ENCODE peak calls at places on chromosomes 1 and 21, in six cellular contexts. One of them, this sample, is unnamed.

GRCh38 chr1:185074307-185074706 is 28.9 kb downstream of the RNF2 start:
- DNase-seq in AG04450: no peak
- DNase-seq in GM06990: no peak
- DNase-seq in heart right ventricle: no peak
- DNase-seq in A549: no peak
- DNase-seq in hepatocyte: no peak
- DNase-seq in this sample: no peak

GRCh38 chr1:200154069-200154767 is 126.7 kb downstream of the NR5A2 start:
- DNase-seq in AG04450: no peak
- DNase-seq in GM06990: peak
- DNase-seq in heart right ventricle: no peak
- DNase-seq in A549: no peak
- DNase-seq in hepatocyte: no peak
- DNase-seq in this sample: peak

GRCh38 chr1:47491341-47491753 is 53.5 kb downstream of the FOXD2 start:
- DNase-seq in AG04450: no peak
- DNase-seq in GM06990: no peak
- DNase-seq in heart right ventricle: peak
- DNase-seq in A549: no peak
- DNase-seq in hepatocyte: no peak
- DNase-seq in this sample: no peak

GRCh38 chr1:223760833-223761232 is 48.5 kb downstream of the CAPN2 start:
- DNase-seq in AG04450: no peak
- DNase-seq in GM06990: no peak
- DNase-seq in heart right ventricle: no peak
- DNase-seq in A549: no peak
- DNase-seq in hepatocyte: no peak
- DNase-seq in this sample: no peak

GRCh38 chr1:29180497-29181412 is 945 bp downstream of the SRSF4 start:
- DNase-seq in AG04450: no peak
- DNase-seq in GM06990: no peak
- DNase-seq in heart right ventricle: no peak
- DNase-seq in A549: no peak
- DNase-seq in hepatocyte: no peak
- DNase-seq in this sample: peak

GRCh38 chr1:9901148-9902059 is 8.7 kb downstream of the CTNNBIP1 start:
- DNase-seq in AG04450: no peak
- DNase-seq in GM06990: no peak
- DNase-seq in heart right ventricle: peak
- DNase-seq in A549: no peak
- DNase-seq in hepatocyte: no peak
- DNase-seq in this sample: no peak

GRCh38 chr1:10459185-10459584 is 9.4 kb downstream of the CORT start:
- DNase-seq in AG04450: peak
- DNase-seq in GM06990: no peak
- DNase-seq in heart right ventricle: no peak
- DNase-seq in A549: peak
- DNase-seq in hepatocyte: peak
- DNase-seq in this sample: no peak

GRCh38 chr1:101974599-101975225 is 22.0 kb downstream of the OLFM3 start:
- DNase-seq in AG04450: no peak
- DNase-seq in GM06990: no peak
- DNase-seq in heart right ventricle: no peak
- DNase-seq in A549: no peak
- DNase-seq in hepatocyte: no peak
- DNase-seq in this sample: no peak

GRCh38 chr1:187977298-187977697 is 1148.5 kb downstream of the PLA2G4A start:
- DNase-seq in AG04450: no peak
- DNase-seq in GM06990: peak
- DNase-seq in heart right ventricle: no peak
- DNase-seq in A549: no peak
- DNase-seq in hepatocyte: no peak
- DNase-seq in this sample: no peak

GRCh38 chr1:180217021-180217420 is 13.0 kb upstream of the LHX4 start:
- DNase-seq in AG04450: no peak
- DNase-seq in GM06990: no peak
- DNase-seq in heart right ventricle: no peak
- DNase-seq in A549: no peak
- DNase-seq in hepatocyte: no peak
- DNase-seq in this sample: no peak

GRCh38 chr1:107058245-107059032 is 2.0 kb downstream of the PRMT6 start:
- DNase-seq in AG04450: no peak
- DNase-seq in GM06990: no peak
- DNase-seq in heart right ventricle: no peak
- DNase-seq in A549: no peak
- DNase-seq in hepatocyte: no peak
- DNase-seq in this sample: no peak

GRCh38 chr1:180027949-180028445 is 73.4 kb downstream of the CEP350 start:
- DNase-seq in AG04450: peak
- DNase-seq in GM06990: no peak
- DNase-seq in heart right ventricle: no peak
- DNase-seq in A549: no peak
- DNase-seq in hepatocyte: no peak
- DNase-seq in this sample: no peak

GRCh38 chr1:36752431-36752830 is 269.7 kb upstream of the CSF3R start:
- DNase-seq in AG04450: no peak
- DNase-seq in GM06990: no peak
- DNase-seq in heart right ventricle: no peak
- DNase-seq in A549: no peak
- DNase-seq in hepatocyte: no peak
- DNase-seq in this sample: no peak

GRCh38 chr1:228799929-228800328 is 64.7 kb downstream of the RHOU start:
- DNase-seq in AG04450: no peak
- DNase-seq in GM06990: no peak
- DNase-seq in heart right ventricle: no peak
- DNase-seq in A549: no peak
- DNase-seq in hepatocyte: no peak
- DNase-seq in this sample: no peak

GRCh38 chr21:25324666-25325065 is 282.6 kb downstream of the MRPL39 start:
- DNase-seq in AG04450: no peak
- DNase-seq in GM06990: no peak
- DNase-seq in heart right ventricle: no peak
- DNase-seq in A549: no peak
- DNase-seq in hepatocyte: no peak
- DNase-seq in this sample: no peak

GRCh38 chr1:16139473-16139962 is 16.4 kb downstream of the EPHA2 start:
- DNase-seq in AG04450: peak
- DNase-seq in GM06990: no peak
- DNase-seq in heart right ventricle: no peak
- DNase-seq in A549: no peak
- DNase-seq in hepatocyte: peak
- DNase-seq in this sample: no peak

GRCh38 chr1:115447672-115448071 is 109.6 kb upstream of the NGF start:
- DNase-seq in AG04450: no peak
- DNase-seq in GM06990: no peak
- DNase-seq in heart right ventricle: no peak
- DNase-seq in A549: no peak
- DNase-seq in hepatocyte: no peak
- DNase-seq in this sample: no peak

GRCh38 chr1:236663934-236664333 is 22.4 kb upstream of the ACTN2 start:
- DNase-seq in AG04450: no peak
- DNase-seq in GM06990: no peak
- DNase-seq in heart right ventricle: no peak
- DNase-seq in A549: no peak
- DNase-seq in hepatocyte: no peak
- DNase-seq in this sample: no peak

GRCh38 chr1:32900956-32901822 is at the start of gene TMEM54:
- DNase-seq in AG04450: no peak
- DNase-seq in GM06990: no peak
- DNase-seq in heart right ventricle: peak
- DNase-seq in A549: no peak
- DNase-seq in hepatocyte: peak
- DNase-seq in this sample: no peak

GRCh38 chr1:92953491-92953890 is 7.8 kb downstream of the DIPK1A start:
- DNase-seq in AG04450: no peak
- DNase-seq in GM06990: no peak
- DNase-seq in heart right ventricle: no peak
- DNase-seq in A549: no peak
- DNase-seq in hepatocyte: no peak
- DNase-seq in this sample: peak

GRCh38 chr1:243946946-243947345 is 96.9 kb upstream of the AKT3 start:
- DNase-seq in AG04450: no peak
- DNase-seq in GM06990: no peak
- DNase-seq in heart right ventricle: no peak
- DNase-seq in A549: no peak
- DNase-seq in hepatocyte: no peak
- DNase-seq in this sample: no peak

GRCh38 chr1:39623053-39623452 is 16.4 kb downstream of the HEYL start:
- DNase-seq in AG04450: no peak
- DNase-seq in GM06990: no peak
- DNase-seq in heart right ventricle: peak
- DNase-seq in A549: no peak
- DNase-seq in hepatocyte: no peak
- DNase-seq in this sample: no peak

GRCh38 chr1:200866521-200866920 is 6.3 kb upstream of the GPR25 start:
- DNase-seq in AG04450: no peak
- DNase-seq in GM06990: peak
- DNase-seq in heart right ventricle: no peak
- DNase-seq in A549: no peak
- DNase-seq in hepatocyte: no peak
- DNase-seq in this sample: peak

GRCh38 chr1:203934027-203934426 is 72.6 kb downstream of the SNRPE start:
- DNase-seq in AG04450: no peak
- DNase-seq in GM06990: no peak
- DNase-seq in heart right ventricle: no peak
- DNase-seq in A549: no peak
- DNase-seq in hepatocyte: no peak
- DNase-seq in this sample: no peak

GRCh38 chr1:213761845-213762407 is 225.8 kb upstream of the PROX1 start:
- DNase-seq in AG04450: no peak
- DNase-seq in GM06990: no peak
- DNase-seq in heart right ventricle: no peak
- DNase-seq in A549: no peak
- DNase-seq in hepatocyte: no peak
- DNase-seq in this sample: no peak

GRCh38 chr21:44581158-44581557 is 754 bp upstream of the KRTAP10-5 start:
- DNase-seq in AG04450: no peak
- DNase-seq in GM06990: no peak
- DNase-seq in heart right ventricle: no peak
- DNase-seq in A549: no peak
- DNase-seq in hepatocyte: no peak
- DNase-seq in this sample: no peak

GRCh38 chr1:181743878-181744312 is 260.6 kb downstream of the CACNA1E start:
- DNase-seq in AG04450: no peak
- DNase-seq in GM06990: no peak
- DNase-seq in heart right ventricle: peak
- DNase-seq in A549: no peak
- DNase-seq in hepatocyte: no peak
- DNase-seq in this sample: no peak

GRCh38 chr1:24294228-24294672 is 24.9 kb upstream of the GRHL3 start:
- DNase-seq in AG04450: peak
- DNase-seq in GM06990: no peak
- DNase-seq in heart right ventricle: no peak
- DNase-seq in A549: peak
- DNase-seq in hepatocyte: peak
- DNase-seq in this sample: no peak

GRCh38 chr1:33569331-33569730 is 96.9 kb downstream of the ZSCAN20 start:
- DNase-seq in AG04450: no peak
- DNase-seq in GM06990: no peak
- DNase-seq in heart right ventricle: no peak
- DNase-seq in A549: no peak
- DNase-seq in hepatocyte: no peak
- DNase-seq in this sample: no peak

GRCh38 chr1:29636936-29637335 is 400.6 kb downstream of the PTPRU start:
- DNase-seq in AG04450: no peak
- DNase-seq in GM06990: no peak
- DNase-seq in heart right ventricle: no peak
- DNase-seq in A549: no peak
- DNase-seq in hepatocyte: no peak
- DNase-seq in this sample: no peak

GRCh38 chr1:241356519-241357365 is at the start of gene RGS7:
- DNase-seq in AG04450: peak
- DNase-seq in GM06990: peak
- DNase-seq in heart right ventricle: peak
- DNase-seq in A549: peak
- DNase-seq in hepatocyte: peak
- DNase-seq in this sample: no peak

GRCh38 chr1:64572222-64572900 is 102.4 kb downstream of the CACHD1 start:
- DNase-seq in AG04450: no peak
- DNase-seq in GM06990: no peak
- DNase-seq in heart right ventricle: no peak
- DNase-seq in A549: no peak
- DNase-seq in hepatocyte: no peak
- DNase-seq in this sample: no peak

GRCh38 chr1:119475866-119476439 is 31.1 kb upstream of the HSD3B1 start:
- DNase-seq in AG04450: no peak
- DNase-seq in GM06990: peak
- DNase-seq in heart right ventricle: peak
- DNase-seq in A549: peak
- DNase-seq in hepatocyte: peak
- DNase-seq in this sample: peak
- TF ChIP-seq CTCF in AG04450: peak
- TF ChIP-seq CTCF in GM06990: peak
- TF ChIP-seq CTCF in heart right ventricle: peak
- TF ChIP-seq CTCF in A549: peak
- TF ChIP-seq CTCF in hepatocyte: peak
- TF ChIP-seq CTCF in this sample: peak

GRCh38 chr1:186680031-186681012 is at the start of gene PTGS2:
- DNase-seq in AG04450: peak
- DNase-seq in GM06990: peak
- DNase-seq in heart right ventricle: peak
- DNase-seq in A549: peak
- DNase-seq in hepatocyte: peak
- DNase-seq in this sample: peak
- H3K4me3 ChIP-seq in AG04450: peak
- H3K4me3 ChIP-seq in GM06990: peak
- H3K4me3 ChIP-seq in heart right ventricle: peak
- H3K4me3 ChIP-seq in A549: peak
- H3K4me3 ChIP-seq in hepatocyte: peak
- H3K4me3 ChIP-seq in this sample: peak

GRCh38 chr1:152622803-152623202 is at the start of gene LCE3A:
- DNase-seq in AG04450: no peak
- DNase-seq in GM06990: peak
- DNase-seq in heart right ventricle: no peak
- DNase-seq in A549: no peak
- DNase-seq in hepatocyte: no peak
- DNase-seq in this sample: no peak

GRCh38 chr1:152621993-152622392 is 910 bp downstream of the LCE3A start:
- DNase-seq in AG04450: no peak
- DNase-seq in GM06990: no peak
- DNase-seq in heart right ventricle: no peak
- DNase-seq in A549: no peak
- DNase-seq in hepatocyte: no peak
- DNase-seq in this sample: no peak

GRCh38 chr1:152626688-152627087 is 3.8 kb upstream of the LCE3A start:
- DNase-seq in AG04450: no peak
- DNase-seq in GM06990: no peak
- DNase-seq in heart right ventricle: no peak
- DNase-seq in A549: no peak
- DNase-seq in hepatocyte: no peak
- DNase-seq in this sample: no peak

GRCh38 chr1:152623203-152623844 is 421 bp upstream of the LCE3A start:
- DNase-seq in AG04450: no peak
- DNase-seq in GM06990: peak
- DNase-seq in heart right ventricle: no peak
- DNase-seq in A549: no peak
- DNase-seq in hepatocyte: no peak
- DNase-seq in this sample: no peak
- TF ChIP-seq CTCF in AG04450: no peak
- TF ChIP-seq CTCF in GM06990: peak
- TF ChIP-seq CTCF in heart right ventricle: no peak
- TF ChIP-seq CTCF in A549: peak
- TF ChIP-seq CTCF in hepatocyte: no peak
- TF ChIP-seq CTCF in this sample: peak

GRCh38 chr1:247110627-247111258 is 6.6 kb upstream of the ZNF669 start:
- DNase-seq in AG04450: no peak
- DNase-seq in GM06990: no peak
- DNase-seq in heart right ventricle: no peak
- DNase-seq in A549: no peak
- DNase-seq in hepatocyte: peak
- DNase-seq in this sample: no peak
- H3K4me3 ChIP-seq in AG04450: peak
- H3K4me3 ChIP-seq in GM06990: no peak
- H3K4me3 ChIP-seq in heart right ventricle: peak
- H3K4me3 ChIP-seq in A549: peak
- H3K4me3 ChIP-seq in hepatocyte: peak
- H3K4me3 ChIP-seq in this sample: peak

This sample was measured in GM12864.